ENCODE peak calls at places on chromosomes 11 and 22, in ten cellular contexts. V, C, L, B, I, P, H, A, D and O are unnamed samples.

GRCh38 chr11:60830478-60831142 is 11.3 kb upstream of the CCDC86 start:
- DNase-seq in V (no peak), C (no peak), L (no peak), B (no peak), I (no peak), P (no peak), H (no peak), A (no peak), D (no peak), O (no peak)

GRCh38 chr11:17276236-17277023 is at the start of gene NUCB2:
- DNase-seq in V (peak; percentile 80), C (peak; percentile 96), L (peak; percentile 93), B (peak; percentile 99), I (peak; percentile 90), P (peak; percentile 89), H (peak; percentile 95), A (peak; percentile 97), D (peak; percentile 92), O (peak; percentile 97)

GRCh38 chr11:71112454-71112853 is 139.9 kb downstream of the SHANK2 start:
- DNase-seq in V (no peak), C (no peak), L (no peak), B (no peak), I (no peak), P (no peak), H (no peak), A (no peak), D (no peak), O (no peak)

GRCh38 chr22:46025973-46026906 is 49.3 kb upstream of the WNT7B start:
- DNase-seq in V (no peak), C (no peak), L (no peak), B (no peak), I (no peak), P (no peak), H (no peak), A (no peak), D (no peak), O (no peak)

GRCh38 chr22:19290400-19291217 is 910 bp downstream of the CLTCL1 start:
- DNase-seq in V (no peak), C (no peak), L (no peak), B (no peak), I (no peak), P (no peak), H (no peak), A (peak; percentile 21), D (no peak), O (no peak)

GRCh38 chr11:62974848-62975522 is 9.8 kb downstream of the SLC22A6 start:
- DNase-seq in V (no peak), C (peak; percentile 11), L (no peak), B (no peak), I (no peak), P (no peak), H (no peak), A (peak; percentile 13), D (no peak), O (peak; percentile 56)

GRCh38 chr22:44483878-44484277 is 14.2 kb downstream of the RTL6 start:
- DNase-seq in V (no peak), C (no peak), L (no peak), B (no peak), I (no peak), P (no peak), H (no peak), A (no peak), D (no peak), O (no peak)

GRCh38 chr11:77094841-77095365 is 7.7 kb upstream of the OMP start:
- DNase-seq in V (no peak), C (no peak), L (no peak), B (no peak), I (no peak), P (no peak), H (no peak), A (no peak), D (no peak), O (no peak)

GRCh38 chr11:2703487-2704141 is 3.8 kb upstream of the KCNQ1OT1 start:
- DNase-seq in V (no peak), C (no peak), L (no peak), B (no peak), I (no peak), P (no peak), H (no peak), A (peak; percentile 73), D (no peak), O (no peak)

GRCh38 chr11:121328967-121329653 is 36.5 kb downstream of the SC5D start:
- DNase-seq in V (no peak), C (peak; percentile 12), L (peak; percentile 6), B (no peak), I (no peak), P (no peak), H (no peak), A (no peak), D (no peak), O (no peak)

GRCh38 chr11:46120361-46120710 is 918 bp downstream of the PHF21A start:
- DNase-seq in V (no peak), C (peak; percentile 15), L (no peak), B (peak; percentile 13), I (no peak), P (no peak), H (no peak), A (no peak), D (no peak), O (no peak)

GRCh38 chr11:104198576-104198975 is 34.6 kb upstream of the PDGFD start:
- DNase-seq in V (no peak), C (no peak), L (no peak), B (no peak), I (no peak), P (no peak), H (no peak), A (peak; percentile 8), D (no peak), O (no peak)

GRCh38 chr22:31891366-31892079 is 52.8 kb upstream of the YWHAH start:
- DNase-seq in V (no peak), C (no peak), L (no peak), B (no peak), I (no peak), P (no peak), H (no peak), A (peak; percentile 88), D (no peak), O (no peak)

GRCh38 chr22:25048659-25049657 is 96.4 kb downstream of the KIAA1671 start:
- DNase-seq in V (no peak), C (peak; percentile 79), L (peak; percentile 55), B (peak; percentile 80), I (no peak), P (no peak), H (peak; percentile 58), A (peak; percentile 62), D (peak; percentile 47), O (peak; percentile 26)

GRCh38 chr22:38868286-38868721 is 3.7 kb downstream of the CBX6 start:
- DNase-seq in V (no peak), C (no peak), L (no peak), B (no peak), I (no peak), P (no peak), H (no peak), A (no peak), D (no peak), O (no peak)

GRCh38 chr11:73866586-73866996 is 10.1 kb downstream of the COA4 start:
- DNase-seq in V (peak; percentile 81), C (no peak), L (no peak), B (no peak), I (no peak), P (peak; percentile 62), H (no peak), A (peak; percentile 92), D (no peak), O (no peak)

GRCh38 chr22:41657709-41658108 is 31.0 kb downstream of the SNU13 start:
- DNase-seq in V (no peak), C (no peak), L (no peak), B (no peak), I (no peak), P (no peak), H (no peak), A (no peak), D (no peak), O (no peak)

GRCh38 chr22:47582067-47582466 is 819.6 kb downstream of the TBC1D22A start:
- DNase-seq in V (no peak), C (no peak), L (no peak), B (no peak), I (no peak), P (no peak), H (no peak), A (no peak), D (no peak), O (no peak)